ENCODE peak calls at places on chromosomes 12 and 14, in nine cellular contexts. L is upper lobe of right lung, Z is tibial nerve, Q is fibroblast of lung, S is DND-41, I is body of pancreas, H is A549, G is iPS DF 6.9, P is mammary epithelial cell. A is an unnamed sample.

GRCh38 chr12:75783093-75783877 is 248.3 kb downstream of the PHLDA1 start:
- DNase-seq in L (no peak), Z (no peak), Q (peak; percentile 53), S (peak; percentile 18), I (peak; percentile 55), H (no peak), G (no peak), P (no peak), A (no peak)

GRCh38 chr14:29857545-29857944 is 70.1 kb downstream of the PRKD1 start:
- DNase-seq in L (no peak), Z (no peak), Q (no peak), S (no peak), I (no peak), H (no peak), G (no peak), P (no peak), A (no peak)

GRCh38 chr12:118964988-118965387 is 16.4 kb upstream of the SRRM4 start:
- DNase-seq in L (no peak), Z (no peak), Q (no peak), S (no peak), I (no peak), H (no peak), G (no peak), P (no peak), A (no peak)

GRCh38 chr14:88547386-88547780 is 7.4 kb downstream of the PTPN21 start:
- DNase-seq in L (no peak), Z (no peak), Q (no peak), S (no peak), I (no peak), H (no peak), G (no peak), P (no peak), A (no peak)

GRCh38 chr12:97464241-97465011 is 1.8 kb downstream of the RMST start:
- DNase-seq in L (no peak), Z (no peak), Q (no peak), S (no peak), I (no peak), H (no peak), G (peak; percentile 41), P (no peak), A (no peak)

GRCh38 chr14:31893156-31893813 is 183.8 kb upstream of the ARHGAP5 start:
- DNase-seq in L (no peak), Z (no peak), Q (no peak), S (no peak), I (peak; percentile 17), H (no peak), G (no peak), P (peak; percentile 37), A (no peak)

GRCh38 chr14:103164006-103164405 is 40.7 kb downstream of the TNFAIP2 start:
- DNase-seq in L (no peak), Z (no peak), Q (no peak), S (no peak), I (no peak), H (no peak), G (no peak), P (no peak), A (no peak)

GRCh38 chr14:104821229-104821945 is 20.5 kb downstream of the ZBTB42 start:
- DNase-seq in L (peak; percentile 66), Z (no peak), Q (peak; percentile 25), S (no peak), I (no peak), H (no peak), G (no peak), P (no peak), A (no peak)

GRCh38 chr12:4117386-4118016 is 156.1 kb upstream of the CCND2 start:
- DNase-seq in L (no peak), Z (no peak), Q (no peak), S (no peak), I (no peak), H (no peak), G (no peak), P (no peak), A (peak; percentile 49)

GRCh38 chr12:53696655-53697321 is 20.9 kb upstream of the ATP5MC2 start:
- DNase-seq in L (no peak), Z (no peak), Q (no peak), S (no peak), I (no peak), H (no peak), G (no peak), P (no peak), A (no peak)

GRCh38 chr12:45349911-45350310 is 134.0 kb downstream of the ANO6 start:
- DNase-seq in L (no peak), Z (no peak), Q (peak; percentile 25), S (no peak), I (no peak), H (no peak), G (no peak), P (no peak), A (no peak)

GRCh38 chr12:124310178-124310577 is 15.3 kb downstream of the RFLNA start:
- DNase-seq in L (no peak), Z (no peak), Q (no peak), S (no peak), I (no peak), H (no peak), G (no peak), P (no peak), A (no peak)

GRCh38 chr12:105399428-105400081 is 69.1 kb downstream of the C12orf75 start:
- DNase-seq in L (no peak), Z (no peak), Q (no peak), S (no peak), I (no peak), H (no peak), G (no peak), P (no peak), A (no peak)

GRCh38 chr12:56160160-56160763 is 2.1 kb downstream of the MYL6 start:
- DNase-seq in L (no peak), Z (no peak), Q (no peak), S (peak; percentile 49), I (no peak), H (no peak), G (no peak), P (peak; percentile 54), A (no peak)

GRCh38 chr14:100723135-100723883 is 3.4 kb upstream of the DLK1 start:
- DNase-seq in L (no peak), Z (no peak), Q (no peak), S (no peak), I (no peak), H (no peak), G (no peak), P (no peak), A (no peak)

GRCh38 chr12:62581288-62582064 is 114.8 kb downstream of the MON2 start:
- DNase-seq in L (no peak), Z (no peak), Q (peak; percentile 79), S (no peak), I (no peak), H (peak; percentile 40), G (peak; percentile 13), P (peak; percentile 25), A (no peak)

GRCh38 chr12:90301095-90301494 is 592.5 kb upstream of the ATP2B1 start:
- DNase-seq in L (no peak), Z (no peak), Q (no peak), S (no peak), I (no peak), H (no peak), G (no peak), P (no peak), A (no peak)

GRCh38 chr12:7695159-7695930 is at the start of gene GDF3:
- DNase-seq in L (no peak), Z (peak; percentile 15), Q (peak; percentile 2), S (no peak), I (peak; percentile 22), H (no peak), G (no peak), P (no peak), A (peak; percentile 59)

GRCh38 chr14:55593698-55594097 is 13.7 kb downstream of the KTN1 start:
- DNase-seq in L (no peak), Z (no peak), Q (no peak), S (no peak), I (no peak), H (no peak), G (no peak), P (no peak), A (no peak)

DNA sequence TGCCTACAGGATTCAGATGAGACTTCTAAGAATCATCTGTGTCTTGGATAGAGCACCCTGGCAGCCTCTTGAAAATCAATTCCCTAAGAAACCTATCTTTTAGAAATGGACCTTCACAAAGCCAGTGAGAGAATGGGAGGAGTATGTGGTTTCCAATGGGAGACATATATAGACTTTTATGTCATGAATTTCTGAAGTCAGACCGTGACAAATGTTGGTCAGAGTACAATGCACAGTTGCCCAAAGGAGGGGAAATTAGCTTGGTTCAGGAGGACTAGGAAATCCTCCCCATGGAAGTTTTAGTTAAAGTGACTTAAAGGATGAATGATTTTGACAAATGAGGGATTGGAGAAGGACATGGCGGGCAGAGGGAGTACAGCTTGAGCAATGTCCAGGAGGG is 194.4 kb downstream of the DAD1 start:
- DNase-seq in L (no peak), Z (no peak), Q (no peak), S (no peak), I (no peak), H (no peak), G (no peak), P (no peak), A (no peak)
- H3K4me1 ChIP-seq in L (no peaks in the 10 kb centered on the region), Z (no peaks in the 10 kb centered on the region), Q (no peaks in the 10 kb centered on the region), S (peaks cover 11% of the 10 kb centered on the region), I (no peaks in the 10 kb centered on the region), H (peaks cover 22% of the 10 kb centered on the region), G (peaks cover 2% of the 10 kb centered on the region), P (peaks cover 16% of the 10 kb centered on the region), A (no peaks in the 10 kb centered on the region)

DNA sequence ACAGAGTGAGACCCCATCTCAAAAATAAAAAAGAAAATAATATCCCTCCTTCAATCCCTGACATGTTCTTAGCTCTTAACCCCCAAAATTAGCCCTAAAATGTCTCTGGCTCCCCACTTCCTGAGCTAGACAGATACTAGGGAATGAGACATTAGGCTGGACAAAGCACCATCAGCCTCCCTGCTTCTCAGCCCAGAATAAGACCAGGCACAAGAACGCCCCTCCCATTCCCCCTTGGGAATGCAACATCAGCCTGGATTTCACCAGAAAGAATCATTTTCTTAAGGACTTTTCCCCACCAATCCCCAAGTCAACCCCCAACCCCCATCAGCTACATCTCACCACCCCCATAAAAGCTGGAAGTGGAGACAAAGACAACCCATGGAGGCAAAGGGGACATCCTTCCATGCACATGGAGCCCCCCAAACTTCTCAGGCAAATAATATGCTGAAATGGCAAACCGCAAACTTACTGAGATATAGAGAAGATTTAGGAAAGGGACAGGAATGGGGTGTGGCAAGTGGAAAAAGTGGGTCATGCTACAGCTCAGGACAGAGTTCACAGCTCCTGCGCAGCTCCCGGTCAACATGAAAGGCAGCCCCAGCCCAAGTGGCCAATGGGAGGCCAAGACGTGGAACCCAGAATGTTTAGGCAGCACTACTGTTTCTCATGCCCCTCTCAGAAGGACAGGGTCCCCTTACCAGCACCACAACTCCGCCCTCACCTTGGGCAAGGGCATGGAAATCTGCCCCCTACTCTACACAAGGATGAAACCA is 2.7 kb downstream of the CHD4 start:
- DNase-seq in L (no peak), Z (no peak), Q (no peak), S (no peak), I (no peak), H (no peak), G (no peak), P (no peak), A (no peak)
- H3K4me1 ChIP-seq in L (peaks cover 37% of the 10 kb centered on the region), Z (peaks cover 58% of the 10 kb centered on the region), Q (peaks cover 15% of the 10 kb centered on the region), S (peaks cover 59% of the 10 kb centered on the region), I (peaks cover 39% of the 10 kb centered on the region), H (peaks cover 37% of the 10 kb centered on the region), G (no peaks in the 10 kb centered on the region), P (peaks cover 34% of the 10 kb centered on the region), A (no peaks in the 10 kb centered on the region)

GRCh38 chr14:69658664-69659261 is 47.4 kb downstream of the SUSD6 start:
- DNase-seq in L (no peak), Z (no peak), Q (no peak), S (no peak), I (no peak), H (no peak), G (no peak), P (peak; percentile 88), A (no peak)
- H3K4me1 ChIP-seq in L (peaks cover 96% of the 10 kb centered on the region), Z (peaks cover 80% of the 10 kb centered on the region), Q (peaks cover 2% of the 10 kb centered on the region), S (no peaks in the 10 kb centered on the region), I (peaks cover 60% of the 10 kb centered on the region), H (peaks cover 57% of the 10 kb centered on the region), G (peaks cover 11% of the 10 kb centered on the region), P (peaks cover 55% of the 10 kb centered on the region), A (no peaks in the 10 kb centered on the region)

GRCh38 chr12:83106873-83107272 is 420.2 kb downstream of the TMTC2 start:
- DNase-seq in L (no peak), Z (no peak), Q (no peak), S (no peak), I (no peak), H (no peak), G (no peak), P (no peak), A (no peak)
- H3K4me1 ChIP-seq in L (no peaks in the 10 kb centered on the region), Z (no peaks in the 10 kb centered on the region), Q (no peaks in the 10 kb centered on the region), S (no peaks in the 10 kb centered on the region), I (no peaks in the 10 kb centered on the region), H (no peaks in the 10 kb centered on the region), G (no peaks in the 10 kb centered on the region), P (no peaks in the 10 kb centered on the region), A (no peaks in the 10 kb centered on the region)